ENCODE peak calls at places on chromosome 9, in five cellular contexts. One of them, this sample, is unnamed.

GRCh38 chr9:38687389-38687842 is 32.5 kb downstream of the FAM240B start:
- DNase-seq in astrocyte of the spinal cord: peak; percentile 39
- DNase-seq in choroid plexus epithelial cell: peak; percentile 67
- DNase-seq in thoracic aorta: no peak
- DNase-seq in natural killer cell: no peak
- DNase-seq in this sample: no peak

GRCh38 chr9:96412174-96412913 is 5.8 kb downstream of the ZNF367 start:
- DNase-seq in astrocyte of the spinal cord: no peak
- DNase-seq in choroid plexus epithelial cell: no peak
- DNase-seq in thoracic aorta: no peak
- DNase-seq in natural killer cell: no peak
- DNase-seq in this sample: no peak

GRCh38 chr9:98488578-98489312 is 220.0 kb downstream of the GABBR2 start:
- DNase-seq in astrocyte of the spinal cord: peak; percentile 95
- DNase-seq in choroid plexus epithelial cell: peak; percentile 95
- DNase-seq in thoracic aorta: no peak
- DNase-seq in natural killer cell: no peak
- DNase-seq in this sample: no peak

GRCh38 chr9:110427497-110428104 is 89.9 kb upstream of the TXNDC8 start:
- DNase-seq in astrocyte of the spinal cord: peak; percentile 53
- DNase-seq in choroid plexus epithelial cell: peak; percentile 74
- DNase-seq in thoracic aorta: no peak
- DNase-seq in natural killer cell: no peak
- DNase-seq in this sample: no peak

GRCh38 chr9:115262952-115263351 is 145.0 kb upstream of the TNC start:
- DNase-seq in astrocyte of the spinal cord: no peak
- DNase-seq in choroid plexus epithelial cell: no peak
- DNase-seq in thoracic aorta: no peak
- DNase-seq in natural killer cell: no peak
- DNase-seq in this sample: no peak

GRCh38 chr9:96514108-96514824 is 64.3 kb downstream of the HABP4 start:
- DNase-seq in astrocyte of the spinal cord: peak; percentile 75
- DNase-seq in choroid plexus epithelial cell: peak; percentile 79
- DNase-seq in thoracic aorta: no peak
- DNase-seq in natural killer cell: no peak
- DNase-seq in this sample: no peak

GRCh38 chr9:123663529-123663928 is 266.4 kb downstream of the DENND1A start:
- DNase-seq in astrocyte of the spinal cord: no peak
- DNase-seq in choroid plexus epithelial cell: no peak
- DNase-seq in thoracic aorta: no peak
- DNase-seq in natural killer cell: no peak
- DNase-seq in this sample: no peak

GRCh38 chr9:121868611-121869010 is 217.2 kb downstream of the DAB2IP start:
- DNase-seq in astrocyte of the spinal cord: no peak
- DNase-seq in choroid plexus epithelial cell: no peak
- DNase-seq in thoracic aorta: no peak
- DNase-seq in natural killer cell: no peak
- DNase-seq in this sample: no peak

GRCh38 chr9:114027159-114027895 is 50.8 kb downstream of the AMBP start:
- DNase-seq in astrocyte of the spinal cord: no peak
- DNase-seq in choroid plexus epithelial cell: no peak
- DNase-seq in thoracic aorta: no peak
- DNase-seq in natural killer cell: no peak
- DNase-seq in this sample: no peak

GRCh38 chr9:35350827-35351549 is 138.9 kb upstream of the RUSC2 start:
- DNase-seq in astrocyte of the spinal cord: peak; percentile 89
- DNase-seq in choroid plexus epithelial cell: peak; percentile 93
- DNase-seq in thoracic aorta: no peak
- DNase-seq in natural killer cell: no peak
- DNase-seq in this sample: no peak

GRCh38 chr9:126986506-126986951 is 71.9 kb downstream of the RALGPS1 start:
- DNase-seq in astrocyte of the spinal cord: peak; percentile 10
- DNase-seq in choroid plexus epithelial cell: no peak
- DNase-seq in thoracic aorta: no peak
- DNase-seq in natural killer cell: no peak
- DNase-seq in this sample: no peak

GRCh38 chr9:13919386-13919785 is 394.6 kb downstream of the NFIB start:
- DNase-seq in astrocyte of the spinal cord: peak; percentile 19
- DNase-seq in choroid plexus epithelial cell: no peak
- DNase-seq in thoracic aorta: no peak
- DNase-seq in natural killer cell: no peak
- DNase-seq in this sample: no peak

GRCh38 chr9:99052849-99053715 is 51.8 kb upstream of the TGFBR1 start:
- DNase-seq in astrocyte of the spinal cord: no peak
- DNase-seq in choroid plexus epithelial cell: no peak
- DNase-seq in thoracic aorta: no peak
- DNase-seq in natural killer cell: no peak
- DNase-seq in this sample: no peak

GRCh38 chr9:99259231-99259918 is 37.3 kb downstream of the SEC61B start:
- DNase-seq in astrocyte of the spinal cord: no peak
- DNase-seq in choroid plexus epithelial cell: peak; percentile 66
- DNase-seq in thoracic aorta: peak; percentile 11
- DNase-seq in natural killer cell: peak; percentile 43
- DNase-seq in this sample: peak; percentile 19

GRCh38 chr9:129885018-129885669 is 49.9 kb downstream of the USP20 start:
- DNase-seq in astrocyte of the spinal cord: no peak
- DNase-seq in choroid plexus epithelial cell: no peak
- DNase-seq in thoracic aorta: no peak
- DNase-seq in natural killer cell: peak; percentile 45
- DNase-seq in this sample: peak; percentile 48

GRCh38 chr9:119526703-119527102 is 157.5 kb upstream of the BRINP1 start:
- DNase-seq in astrocyte of the spinal cord: no peak
- DNase-seq in choroid plexus epithelial cell: no peak
- DNase-seq in thoracic aorta: no peak
- DNase-seq in natural killer cell: no peak
- DNase-seq in this sample: no peak

GRCh38 chr9:92295827-92296258 is 2.3 kb upstream of the IARS1 start:
- DNase-seq in astrocyte of the spinal cord: no peak
- DNase-seq in choroid plexus epithelial cell: no peak
- DNase-seq in thoracic aorta: no peak
- DNase-seq in natural killer cell: no peak
- DNase-seq in this sample: no peak

GRCh38 chr9:79812099-79812498 is 240.3 kb downstream of the TLE4 start:
- DNase-seq in astrocyte of the spinal cord: no peak
- DNase-seq in choroid plexus epithelial cell: no peak
- DNase-seq in thoracic aorta: no peak
- DNase-seq in natural killer cell: no peak
- DNase-seq in this sample: no peak

GRCh38 chr9:72951043-72951442 is 1.8 kb downstream of the ALDH1A1 start:
- DNase-seq in astrocyte of the spinal cord: no peak
- DNase-seq in choroid plexus epithelial cell: no peak
- DNase-seq in thoracic aorta: no peak
- DNase-seq in natural killer cell: no peak
- DNase-seq in this sample: no peak

GRCh38 chr9:101737705-101738565 is 512 bp downstream of the GRIN3A start:
- DNase-seq in astrocyte of the spinal cord: no peak
- DNase-seq in choroid plexus epithelial cell: no peak
- DNase-seq in thoracic aorta: no peak
- DNase-seq in natural killer cell: no peak
- DNase-seq in this sample: no peak

GRCh38 chr9:105151686-105151995 is 92.8 kb upstream of the SLC44A1 start:
- DNase-seq in astrocyte of the spinal cord: no peak
- DNase-seq in choroid plexus epithelial cell: no peak
- DNase-seq in thoracic aorta: no peak
- DNase-seq in natural killer cell: no peak
- DNase-seq in this sample: no peak

GRCh38 chr9:128992995-128993394 is 35.1 kb downstream of the SH3GLB2 start:
- DNase-seq in astrocyte of the spinal cord: no peak
- DNase-seq in choroid plexus epithelial cell: peak; percentile 43
- DNase-seq in thoracic aorta: no peak
- DNase-seq in natural killer cell: no peak
- DNase-seq in this sample: no peak

GRCh38 chr9:36213387-36213786 is 22.7 kb downstream of the CLTA start:
- DNase-seq in astrocyte of the spinal cord: no peak
- DNase-seq in choroid plexus epithelial cell: no peak
- DNase-seq in thoracic aorta: no peak
- DNase-seq in natural killer cell: no peak
- DNase-seq in this sample: no peak

GRCh38 chr9:78505546-78505945 is 208.6 kb downstream of the PSAT1 start:
- DNase-seq in astrocyte of the spinal cord: no peak
- DNase-seq in choroid plexus epithelial cell: no peak
- DNase-seq in thoracic aorta: no peak
- DNase-seq in natural killer cell: no peak
- DNase-seq in this sample: no peak

GRCh38 chr9:92066131-92066530 is 49.1 kb downstream of the SPTLC1 start:
- DNase-seq in astrocyte of the spinal cord: peak; percentile 17
- DNase-seq in choroid plexus epithelial cell: peak; percentile 82
- DNase-seq in thoracic aorta: no peak
- DNase-seq in natural killer cell: no peak
- DNase-seq in this sample: no peak

GRCh38 chr9:79809931-79810330 is 238.2 kb downstream of the TLE4 start:
- DNase-seq in astrocyte of the spinal cord: peak; percentile 90
- DNase-seq in choroid plexus epithelial cell: peak; percentile 84
- DNase-seq in thoracic aorta: no peak
- DNase-seq in natural killer cell: no peak
- DNase-seq in this sample: no peak

GRCh38 chr9:122228191-122228905 is 409 bp downstream of the LHX6 start:
- DNase-seq in astrocyte of the spinal cord: no peak
- DNase-seq in choroid plexus epithelial cell: no peak
- DNase-seq in thoracic aorta: no peak
- DNase-seq in natural killer cell: no peak
- DNase-seq in this sample: no peak

GRCh38 chr9:132207839-132208615 is 46.2 kb downstream of the NTNG2 start:
- DNase-seq in astrocyte of the spinal cord: no peak
- DNase-seq in choroid plexus epithelial cell: no peak
- DNase-seq in thoracic aorta: no peak
- DNase-seq in natural killer cell: no peak
- DNase-seq in this sample: no peak

GRCh38 chr9:12681620-12682019 is 11.6 kb upstream of the TYRP1 start:
- DNase-seq in astrocyte of the spinal cord: peak; percentile 52
- DNase-seq in choroid plexus epithelial cell: peak; percentile 25
- DNase-seq in thoracic aorta: no peak
- DNase-seq in natural killer cell: no peak
- DNase-seq in this sample: no peak

GRCh38 chr9:137880160-137880975 is 2.8 kb downstream of the CACNA1B start:
- DNase-seq in astrocyte of the spinal cord: no peak
- DNase-seq in choroid plexus epithelial cell: no peak
- DNase-seq in thoracic aorta: no peak
- DNase-seq in natural killer cell: no peak
- DNase-seq in this sample: no peak

GRCh38 chr9:69157751-69158466 is 16.2 kb upstream of the TJP2 start:
- DNase-seq in astrocyte of the spinal cord: peak; percentile 54
- DNase-seq in choroid plexus epithelial cell: peak; percentile 65
- DNase-seq in thoracic aorta: no peak
- DNase-seq in natural killer cell: no peak
- DNase-seq in this sample: no peak
- TF ChIP-seq CTCF in astrocyte of the spinal cord: peak; percentile 37
- TF ChIP-seq CTCF in choroid plexus epithelial cell: peak; percentile 40
- TF ChIP-seq CTCF in thoracic aorta: no peak
- TF ChIP-seq CTCF in natural killer cell: no peak
- TF ChIP-seq CTCF in this sample: no peak

DNA sequence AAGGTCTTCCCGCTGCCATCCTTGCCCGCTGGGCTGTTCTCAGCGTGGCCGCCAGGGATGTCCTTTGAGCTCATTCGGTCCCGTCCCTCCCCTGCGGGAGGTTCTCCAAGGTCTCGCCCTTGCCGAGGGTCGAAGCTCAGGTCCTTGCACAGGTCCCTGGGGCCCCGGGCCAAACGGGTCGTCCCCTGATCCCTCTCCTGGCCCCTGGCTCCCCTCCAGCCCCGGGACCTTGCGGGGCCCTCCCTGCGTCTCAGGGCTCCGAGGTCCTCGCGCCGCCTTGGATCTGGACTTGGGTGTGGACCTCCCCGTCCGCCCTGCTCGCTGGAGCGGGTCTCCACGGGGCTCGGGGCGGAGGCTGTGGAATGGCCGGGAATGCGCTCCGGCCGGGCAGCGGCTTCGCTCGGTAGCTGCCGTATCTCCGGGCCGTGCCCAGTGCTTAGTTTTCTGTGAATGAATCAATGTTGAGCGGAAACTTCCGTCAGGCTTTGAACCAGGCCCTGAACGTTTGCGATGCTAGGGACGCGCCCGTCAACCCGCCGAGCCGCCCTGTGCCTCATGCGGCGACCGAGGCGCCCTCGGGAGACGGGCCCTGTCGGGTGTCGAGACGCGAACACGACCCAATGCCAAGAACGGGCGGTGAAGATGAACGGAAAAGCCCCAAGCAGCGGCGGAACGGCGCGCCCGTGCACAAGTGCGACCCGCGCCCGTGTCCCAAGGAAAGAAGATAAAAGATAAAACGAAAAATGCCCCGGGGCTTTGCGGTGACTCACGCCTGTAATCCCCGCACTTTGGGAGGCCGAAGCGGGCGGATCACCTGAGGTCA is 779 bp downstream of the RNU6ATAC start:
- DNase-seq in astrocyte of the spinal cord: peak; percentile 47
- DNase-seq in choroid plexus epithelial cell: peak; percentile 54
- DNase-seq in thoracic aorta: no peak
- DNase-seq in natural killer cell: peak; percentile 62
- DNase-seq in this sample: peak; percentile 64
- TF ChIP-seq CTCF in astrocyte of the spinal cord: peak; percentile 47
- TF ChIP-seq CTCF in choroid plexus epithelial cell: peak; percentile 46
- TF ChIP-seq CTCF in thoracic aorta: peak; percentile 73
- TF ChIP-seq CTCF in natural killer cell: peak; percentile 52
- TF ChIP-seq CTCF in this sample: no peak

DNA sequence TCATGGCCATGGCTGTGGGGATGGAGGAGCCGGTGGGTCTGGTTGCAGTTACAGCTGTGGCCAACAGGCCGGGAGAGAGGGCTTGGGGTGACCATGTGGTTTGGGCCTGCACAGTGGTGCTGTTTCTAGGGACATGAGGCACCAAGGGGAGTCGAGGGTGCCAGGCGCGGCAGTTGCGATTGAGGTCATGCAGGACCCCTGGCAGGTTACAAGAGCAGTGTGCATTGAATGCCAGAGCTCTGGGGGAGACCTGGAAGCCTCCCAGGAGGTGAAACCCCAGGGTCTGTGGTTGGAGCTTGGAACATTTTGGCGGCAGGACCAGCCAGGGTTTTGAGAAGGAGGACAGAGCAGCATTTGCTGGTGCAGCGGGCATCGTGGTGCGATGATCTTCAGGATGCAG is 21.7 kb downstream of the RXRA start:
- DNase-seq in astrocyte of the spinal cord: no peak
- DNase-seq in choroid plexus epithelial cell: no peak
- DNase-seq in thoracic aorta: no peak
- DNase-seq in natural killer cell: no peak
- DNase-seq in this sample: no peak
- TF ChIP-seq CTCF in astrocyte of the spinal cord: no peak
- TF ChIP-seq CTCF in choroid plexus epithelial cell: no peak
- TF ChIP-seq CTCF in thoracic aorta: no peak
- TF ChIP-seq CTCF in natural killer cell: no peak
- TF ChIP-seq CTCF in this sample: no peak

GRCh38 chr9:112858625-112859147 is 32.0 kb downstream of the SLC46A2 start:
- DNase-seq in astrocyte of the spinal cord: no peak
- DNase-seq in choroid plexus epithelial cell: no peak
- DNase-seq in thoracic aorta: no peak
- DNase-seq in natural killer cell: no peak
- DNase-seq in this sample: no peak
- TF ChIP-seq CTCF in astrocyte of the spinal cord: no peak
- TF ChIP-seq CTCF in choroid plexus epithelial cell: no peak
- TF ChIP-seq CTCF in thoracic aorta: no peak
- TF ChIP-seq CTCF in natural killer cell: no peak
- TF ChIP-seq CTCF in this sample: no peak

This sample was measured in activated B cell treated with CpG ODN at 0.5 μM for 24 hours.